ENCODE peak calls at places on chromosome 5, in ten cellular contexts. L, W, J, Q, O, V, Z, K, D and U are unnamed samples. For H3K27me3 and H3K36me3, the result is how much of the 10 kb centered on the place peaks cover.

GRCh38 chr5:118679123-118679940 is 309.0 kb downstream of the DTWD2 start:
- DNase-seq in L (no peak), W (no peak), J (no peak), Q (no peak), O (no peak), V (no peak), Z (no peak), K (no peak), D (no peak), U (no peak)

GRCh38 chr5:6397536-6398269 is 19.4 kb upstream of the MED10 start:
- DNase-seq in L (no peak), W (no peak), J (no peak), Q (no peak), O (no peak), V (no peak), Z (no peak), K (no peak), D (no peak), U (no peak)

GRCh38 chr5:66958984-66959641 is 237.5 kb downstream of the CD180 start:
- DNase-seq in L (peak), W (peak), J (peak), Q (peak), O (peak), V (peak), Z (peak), K (no peak), D (peak), U (peak)

GRCh38 chr5:10552183-10553143 is 11.4 kb upstream of the ANKRD33B start:
- DNase-seq in L (no peak), W (no peak), J (peak), Q (no peak), O (no peak), V (no peak), Z (no peak), K (no peak), D (no peak), U (no peak)

GRCh38 chr5:126988021-126988569 is 42.3 kb downstream of the MARCHF3 start:
- DNase-seq in L (no peak), W (no peak), J (peak), Q (no peak), O (no peak), V (no peak), Z (no peak), K (no peak), D (no peak), U (no peak)

GRCh38 chr5:33639478-33639877 is 198.7 kb downstream of the TARS1 start:
- DNase-seq in L (no peak), W (no peak), J (no peak), Q (no peak), O (no peak), V (no peak), Z (no peak), K (no peak), D (no peak), U (no peak)

GRCh38 chr5:149628846-149629388 is 47.6 kb downstream of the ARHGEF37 start:
- DNase-seq in L (no peak), W (no peak), J (no peak), Q (no peak), O (no peak), V (no peak), Z (no peak), K (no peak), D (no peak), U (no peak)

GRCh38 chr5:132500931-132501628 is 10.5 kb upstream of the IRF1 start:
- DNase-seq in L (peak), W (peak), J (peak), Q (peak), O (no peak), V (peak), Z (peak), K (no peak), D (peak), U (peak)

GRCh38 chr5:98911221-98912040 is 17.4 kb downstream of the CHD1 start:
- DNase-seq in L (no peak), W (no peak), J (no peak), Q (no peak), O (no peak), V (no peak), Z (no peak), K (peak), D (no peak), U (no peak)

GRCh38 chr5:6766558-6767191 is 53.4 kb downstream of the TENT4A start:
- DNase-seq in L (peak), W (peak), J (peak), Q (peak), O (peak), V (peak), Z (peak), K (no peak), D (peak), U (no peak)

GRCh38 chr5:127697894-127698600 is 5.1 kb upstream of the CCDC192 start:
- DNase-seq in L (no peak), W (no peak), J (no peak), Q (no peak), O (peak), V (no peak), Z (peak), K (no peak), D (no peak), U (no peak)

GRCh38 chr5:106543330-106543729 is 1127.4 kb downstream of the EFNA5 start:
- DNase-seq in L (no peak), W (no peak), J (no peak), Q (no peak), O (no peak), V (no peak), Z (no peak), K (no peak), D (no peak), U (no peak)

GRCh38 chr5:35188041-35188457 is 42.2 kb downstream of the PRLR start:
- DNase-seq in L (no peak), W (no peak), J (no peak), Q (no peak), O (no peak), V (peak), Z (no peak), K (no peak), D (no peak), U (peak)

GRCh38 chr5:32711693-32712462 is 757 bp downstream of the NPR3 start:
- DNase-seq in L (no peak), W (peak), J (peak), Q (peak), O (peak), V (peak), Z (peak), K (peak), D (peak), U (peak)

GRCh38 chr5:130337179-130337888 is 433.1 kb downstream of the CHSY3 start:
- DNase-seq in L (no peak), W (no peak), J (peak), Q (no peak), O (peak), V (peak), Z (peak), K (no peak), D (no peak), U (no peak)

GRCh38 chr5:141850183-141850768 is 27.9 kb downstream of the PCDH1 start:
- DNase-seq in L (peak), W (no peak), J (no peak), Q (no peak), O (no peak), V (peak), Z (peak), K (peak), D (peak), U (peak)

GRCh38 chr5:178147406-178147805 is 6.3 kb downstream of the NHP2 start:
- DNase-seq in L (no peak), W (no peak), J (no peak), Q (no peak), O (no peak), V (no peak), Z (no peak), K (no peak), D (no peak), U (no peak)

GRCh38 chr5:114237766-114238165 is 124.1 kb upstream of the KCNN2 start:
- DNase-seq in L (no peak), W (no peak), J (peak), Q (no peak), O (peak), V (no peak), Z (peak), K (no peak), D (no peak), U (no peak)

GRCh38 chr5:177383181-177383580 is 1.1 kb upstream of the SLC34A1 start:
- DNase-seq in L (no peak), W (no peak), J (no peak), Q (no peak), O (no peak), V (no peak), Z (no peak), K (no peak), D (no peak), U (no peak)

GRCh38 chr5:147690595-147690994 is 91.9 kb downstream of the JAKMIP2 start:
- DNase-seq in L (no peak), W (no peak), J (no peak), Q (no peak), O (peak), V (peak), Z (no peak), K (no peak), D (no peak), U (peak)

GRCh38 chr5:51968756-51969155 is 585.5 kb downstream of the ISL1 start:
- DNase-seq in L (no peak), W (no peak), J (no peak), Q (no peak), O (no peak), V (peak), Z (no peak), K (no peak), D (no peak), U (peak)

GRCh38 chr5:15577132-15577531 is 77.2 kb downstream of the FBXL7 start:
- DNase-seq in L (no peak), W (no peak), J (peak), Q (no peak), O (no peak), V (peak), Z (no peak), K (no peak), D (peak), U (no peak)

GRCh38 chr5:61280205-61280604 is 51.9 kb upstream of the ZSWIM6 start:
- DNase-seq in L (no peak), W (no peak), J (peak), Q (no peak), O (peak), V (no peak), Z (peak), K (no peak), D (no peak), U (no peak)

GRCh38 chr5:73565969-73566547 is 515 bp downstream of the UTP15 start:
- DNase-seq in L (no peak), W (no peak), J (no peak), Q (no peak), O (no peak), V (no peak), Z (peak), K (no peak), D (no peak), U (no peak)

GRCh38 chr5:32076699-32077695 is 97.1 kb downstream of the GOLPH3 start:
- DNase-seq in L (no peak), W (peak), J (peak), Q (no peak), O (peak), V (peak), Z (peak), K (peak), D (peak), U (peak)

GRCh38 chr5:15992918-15993317 is 186.7 kb downstream of the MARCHF11 start:
- DNase-seq in L (no peak), W (no peak), J (peak), Q (no peak), O (peak), V (peak), Z (peak), K (no peak), D (no peak), U (no peak)

GRCh38 chr5:65961644-65962043 is 35.3 kb downstream of the ERBIN start:
- DNase-seq in L (no peak), W (no peak), J (peak), Q (no peak), O (peak), V (peak), Z (peak), K (no peak), D (no peak), U (no peak)

GRCh38 chr5:158074992-158075769 is 216.2 kb upstream of the CLINT1 start:
- DNase-seq in L (peak), W (peak), J (peak), Q (peak), O (peak), V (peak), Z (peak), K (peak), D (peak), U (peak)

GRCh38 chr5:175750476-175751080 is 92.7 kb downstream of the HRH2 start:
- DNase-seq in L (no peak), W (no peak), J (no peak), Q (no peak), O (no peak), V (no peak), Z (no peak), K (no peak), D (no peak), U (peak)

GRCh38 chr5:14148483-14148882 is 5.3 kb downstream of the TRIO start:
- DNase-seq in L (no peak), W (no peak), J (no peak), Q (no peak), O (no peak), V (no peak), Z (no peak), K (no peak), D (no peak), U (no peak)

GRCh38 chr5:14147210-14147609 is 4.1 kb downstream of the TRIO start:
- DNase-seq in L (no peak), W (no peak), J (no peak), Q (no peak), O (no peak), V (no peak), Z (no peak), K (no peak), D (no peak), U (no peak)

GRCh38 chr5:14146725-14147124 is 3.6 kb downstream of the TRIO start:
- DNase-seq in L (no peak), W (no peak), J (no peak), Q (no peak), O (no peak), V (no peak), Z (peak), K (no peak), D (no peak), U (no peak)

GRCh38 chr5:14149672-14150053 is 6.5 kb downstream of the TRIO start:
- DNase-seq in L (no peak), W (no peak), J (no peak), Q (no peak), O (no peak), V (no peak), Z (no peak), K (no peak), D (no peak), U (peak)

GRCh38 chr5:14148890-14149671 is 5.9 kb downstream of the TRIO start:
- DNase-seq in L (peak), W (no peak), J (no peak), Q (no peak), O (no peak), V (peak), Z (no peak), K (no peak), D (no peak), U (peak)
- H3K4me3 ChIP-seq in L (peak), W (no peak), J (no peak), Q (no peak), O (no peak), V (no peak), Z (peak), K (no peak), D (no peak), U (no peak)

DNA sequence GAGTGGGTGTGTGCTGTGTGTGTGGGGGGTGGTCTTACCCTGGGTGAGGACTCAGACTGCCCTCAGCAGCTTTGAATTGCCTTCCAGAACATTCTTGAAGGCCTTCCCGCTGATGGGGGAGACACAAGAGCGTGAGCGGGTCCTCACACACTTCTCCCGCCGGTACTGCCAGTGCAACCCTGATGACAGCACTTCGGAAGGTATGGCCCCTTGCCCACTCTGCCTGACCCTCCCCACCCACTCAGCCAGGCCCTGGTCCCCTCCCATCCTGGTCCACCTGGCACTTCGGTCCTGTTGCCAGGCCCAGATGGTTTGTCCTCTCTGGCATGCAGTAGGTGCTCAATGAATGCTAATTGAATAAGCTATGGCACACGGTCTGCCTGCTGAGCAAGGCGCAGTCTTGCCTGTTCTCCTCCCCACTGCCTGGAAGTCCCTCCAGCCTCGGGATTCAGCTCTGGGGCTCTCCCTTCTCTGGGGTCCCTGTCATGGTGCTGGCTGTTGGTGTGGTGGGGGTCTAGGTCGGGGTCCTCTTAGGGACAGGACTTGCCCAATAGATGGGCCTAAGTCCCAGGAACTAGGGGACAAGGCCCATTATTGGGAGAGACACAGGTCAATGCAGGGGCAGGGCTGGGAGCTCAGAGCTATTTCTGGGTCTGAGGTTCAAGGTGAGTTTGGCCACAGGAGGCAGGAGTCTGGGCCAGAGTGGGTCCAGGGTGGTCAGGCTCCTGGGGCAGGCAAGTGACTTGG is 26.4 kb downstream of the PSD2 start:
- DNase-seq in L (no peak), W (no peak), J (no peak), Q (peak), O (no peak), V (no peak), Z (no peak), K (no peak), D (no peak), U (no peak)
- H3K27me3 ChIP-seq in L (under half), W (under half), J (under half), Q (under half), O (under half), V (under half), Z (under half), K (under half), D (under half), U (under half)

GRCh38 chr5:179620703-179621350 is 2.6 kb downstream of the HNRNPH1 start:
- DNase-seq in L (no peak), W (no peak), J (no peak), Q (no peak), O (peak), V (peak), Z (peak), K (no peak), D (no peak), U (no peak)

GRCh38 chr5:179620293-179620692 is 3.2 kb downstream of the HNRNPH1 start:
- DNase-seq in L (no peak), W (no peak), J (no peak), Q (no peak), O (no peak), V (no peak), Z (peak), K (no peak), D (no peak), U (no peak)

GRCh38 chr5:179617930-179618329 is 5.5 kb downstream of the HNRNPH1 start:
- DNase-seq in L (no peak), W (no peak), J (no peak), Q (no peak), O (no peak), V (no peak), Z (no peak), K (no peak), D (no peak), U (no peak)

GRCh38 chr5:179619776-179620175 is 3.7 kb downstream of the HNRNPH1 start:
- DNase-seq in L (no peak), W (no peak), J (peak), Q (no peak), O (peak), V (no peak), Z (peak), K (no peak), D (no peak), U (no peak)

DNA sequence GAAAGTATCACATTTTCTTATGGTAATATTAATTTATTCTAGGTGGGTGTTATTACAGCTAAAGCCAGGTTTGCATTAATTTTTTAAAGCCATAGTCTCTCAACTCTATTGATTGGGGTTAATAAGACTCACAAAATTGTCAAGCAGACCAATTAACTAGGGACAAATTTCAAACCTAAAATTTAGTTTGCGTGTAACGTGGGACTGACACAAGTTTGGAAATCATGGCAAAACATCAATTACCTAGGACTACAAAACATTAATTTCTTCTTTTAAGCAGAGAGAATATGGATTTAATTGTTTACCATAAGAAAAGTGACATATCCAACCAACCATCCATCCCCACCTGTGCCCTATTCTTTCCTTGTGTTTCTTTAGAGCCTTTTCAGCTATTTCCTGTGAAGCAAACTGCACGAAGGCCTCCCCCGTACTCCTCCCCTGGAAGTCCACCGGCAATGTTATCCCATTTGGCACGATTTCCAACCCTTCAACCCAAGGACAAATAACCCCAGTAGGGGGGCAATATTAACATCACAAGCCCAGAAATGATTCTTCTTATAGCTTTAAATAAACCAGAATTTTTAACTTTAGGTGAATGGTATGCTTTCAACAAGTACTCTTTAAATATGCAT is 4.4 kb downstream of the HNRNPH1 start:
- DNase-seq in L (no peak), W (no peak), J (no peak), Q (no peak), O (no peak), V (no peak), Z (no peak), K (no peak), D (no peak), U (no peak)
- H3K36me3 ChIP-seq in L (half or more), W (under half), J (half or more), Q (under half), O (half or more), V (under half), Z (half or more), K (half or more), D (half or more), U (half or more)

GRCh38 chr5:81750308-81751008 is 439 bp downstream of the SSBP2 start:
- DNase-seq in L (no peak), W (no peak), J (no peak), Q (peak), O (no peak), V (no peak), Z (peak), K (no peak), D (no peak), U (peak)

GRCh38 chr5:81747030-81747429 is 3.9 kb downstream of the SSBP2 start:
- DNase-seq in L (no peak), W (no peak), J (no peak), Q (no peak), O (no peak), V (no peak), Z (no peak), K (no peak), D (no peak), U (no peak)

GRCh38 chr5:81749186-81749561 is 1.7 kb downstream of the SSBP2 start:
- DNase-seq in L (no peak), W (no peak), J (no peak), Q (no peak), O (peak), V (no peak), Z (peak), K (no peak), D (no peak), U (no peak)

GRCh38 chr5:81749562-81750307 is 1.2 kb downstream of the SSBP2 start:
- DNase-seq in L (peak), W (peak), J (peak), Q (peak), O (peak), V (peak), Z (peak), K (peak), D (peak), U (peak)

DNA sequence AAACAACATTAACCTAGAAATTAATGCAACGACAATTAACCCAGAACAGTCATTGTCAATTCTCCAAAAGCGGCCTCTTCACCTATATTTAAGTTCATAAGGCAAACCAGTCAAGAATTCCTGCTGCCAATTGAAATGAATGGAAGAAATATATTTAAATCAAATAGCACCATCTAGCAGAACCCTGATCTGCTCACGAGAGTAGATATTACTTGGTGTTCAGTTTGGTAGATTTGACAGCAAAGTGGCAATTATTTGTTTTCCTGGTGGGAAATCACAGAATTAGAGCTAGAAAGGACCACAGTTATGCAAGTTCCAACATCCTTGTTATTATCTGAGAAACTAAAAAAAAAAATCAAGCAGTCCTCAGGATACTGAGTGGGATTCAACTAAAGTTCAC is 2.3 kb downstream of the SSBP2 start:
- DNase-seq in L (no peak), W (no peak), J (peak), Q (no peak), O (no peak), V (no peak), Z (no peak), K (no peak), D (no peak), U (no peak)
- H3K4me3 ChIP-seq in L (no peak), W (peak), J (no peak), Q (no peak), O (peak), V (no peak), Z (peak), K (peak), D (peak), U (no peak)